ENCODE peak calls at places on chromosomes 5 and 9, in nine cellular contexts. V is AG08395; P is NAMALWA; A is HEK293T; Z is activated T-helper 1 cell treated with anti-CD3 and anti-CD28 coated beads, Interleukin-12 subunit alpha, Interleukin-12 subunit beta, Interleukin-2, Interleukin-4 antibody, amounts not matched to agents 30 ng/mL and 10 ng/mL and 1 ng/mL, durations not matched to agents 14 hours and 24 hours and 36 hours; Q is esophagus squamous epithelium; G is ELR; S is stimulated activated CD8-positive, alpha-beta memory T cell treated with anti-CD3 and anti-CD28 coated beads, Interleukin-4, amount 100 ng/mL, for 1 hour; W is cerebellar cortex. R is an unnamed sample.

GRCh38 chr5:95081500-95082355 is 203.2 kb downstream of the MCTP1 start:
- DNase-seq in V (peak; percentile 2), P (peak; percentile 90), A (no peak), Z (peak; percentile 19), Q (no peak), G (peak; percentile 96), S (peak; percentile 7), W (peak; percentile 69), R (peak; percentile 92)

GRCh38 chr5:96084874-96085545 is 123.4 kb upstream of the ELL2 start:
- DNase-seq in V (no peak), P (no peak), A (no peak), Z (no peak), Q (no peak), G (peak; percentile 28), S (no peak), W (no peak), R (peak; percentile 78)

GRCh38 chr9:8437259-8437658 is 637.7 kb upstream of the DMAC1 start:
- DNase-seq in V (no peak), P (no peak), A (no peak), Z (no peak), Q (no peak), G (no peak), S (no peak), W (no peak), R (no peak)

GRCh38 chr5:110588241-110588962 is 138.1 kb downstream of the TMEM232 start:
- DNase-seq in V (no peak), P (no peak), A (no peak), Z (no peak), Q (no peak), G (no peak), S (no peak), W (no peak), R (no peak)

GRCh38 chr5:73596705-73597328 is 29.2 kb upstream of the ARHGEF28 start:
- DNase-seq in V (no peak), P (peak; percentile 48), A (peak; percentile 44), Z (no peak), Q (no peak), G (peak; percentile 82), S (no peak), W (peak; percentile 16), R (peak; percentile 40)

GRCh38 chr5:112012112-112012511 is 255.1 kb upstream of the NREP start:
- DNase-seq in V (peak; percentile 4), P (no peak), A (no peak), Z (no peak), Q (no peak), G (peak; percentile 18), S (no peak), W (no peak), R (peak; percentile 53)

GRCh38 chr9:72315089-72315509 is 49.9 kb downstream of the ZFAND5 start:
- DNase-seq in V (peak; percentile 50), P (no peak), A (peak; percentile 19), Z (no peak), Q (no peak), G (peak; percentile 23), S (no peak), W (peak; percentile 63), R (peak; percentile 98)

GRCh38 chr9:109843651-109844050 is 63.7 kb downstream of the PALM2AKAP2 start:
- DNase-seq in V (peak; percentile 20), P (no peak), A (no peak), Z (no peak), Q (no peak), G (no peak), S (no peak), W (peak; percentile 90), R (no peak)

GRCh38 chr5:1064383-1065142 is 47.3 kb downstream of the SLC12A7 start:
- DNase-seq in V (no peak), P (no peak), A (no peak), Z (no peak), Q (no peak), G (no peak), S (no peak), W (no peak), R (no peak)

GRCh38 chr5:112491257-112491656 is 72.2 kb upstream of the EPB41L4A start:
- DNase-seq in V (peak; percentile 12), P (peak; percentile 56), A (peak; percentile 37), Z (no peak), Q (no peak), G (peak; percentile 42), S (no peak), W (no peak), R (no peak)

GRCh38 chr5:23303433-23303832 is 204.0 kb upstream of the PRDM9 start:
- DNase-seq in V (no peak), P (no peak), A (no peak), Z (no peak), Q (no peak), G (no peak), S (no peak), W (no peak), R (no peak)

GRCh38 chr5:19874811-19875210 is 113.2 kb downstream of the CDH18 start:
- DNase-seq in V (no peak), P (no peak), A (no peak), Z (no peak), Q (no peak), G (no peak), S (no peak), W (no peak), R (no peak)

GRCh38 chr9:127135056-127135745 is 12.8 kb upstream of the ANGPTL2 start:
- DNase-seq in V (no peak), P (no peak), A (no peak), Z (no peak), Q (no peak), G (no peak), S (no peak), W (no peak), R (no peak)

GRCh38 chr9:504921-505821 is 290.5 kb downstream of the DOCK8 start:
- DNase-seq in V (peak; percentile 6), P (no peak), A (peak; percentile 16), Z (no peak), Q (no peak), G (no peak), S (no peak), W (peak; percentile 12), R (no peak)

R was measured in renal cortical epithelial cell.